ENCODE peak calls at places on chromosomes 6 and 20, in four cellular contexts. B is NCI-H460, W is PC-3, Q is Kasumi-1. A is an unnamed sample.

GRCh38 chr20:53202781-53203180 is 230.6 kb downstream of the TSHZ2 start:
- DNase-seq in B (no peak), W (peak), Q (no peak), A (no peak)

GRCh38 chr20:2840967-2841531 is 504 bp downstream of the VPS16 start:
- DNase-seq in B (no peak), W (peak), Q (peak), A (peak)

GRCh38 chr20:32458061-32458836 is 100.1 kb downstream of the ASXL1 start:
- DNase-seq in B (no peak), W (no peak), Q (no peak), A (no peak)

GRCh38 chr20:51522207-51522606 is 20.3 kb downstream of the NFATC2 start:
- DNase-seq in B (no peak), W (no peak), Q (no peak), A (no peak)

GRCh38 chr20:36062799-36063198 is 91.7 kb upstream of the EPB41L1 start:
- DNase-seq in B (no peak), W (peak), Q (no peak), A (no peak)

GRCh38 chr20:40600441-40601235 is 88.4 kb downstream of the MAFB start:
- DNase-seq in B (no peak), W (no peak), Q (no peak), A (no peak)

GRCh38 chr6:128069180-128069579 is 168.3 kb upstream of the THEMIS start:
- DNase-seq in B (no peak), W (no peak), Q (no peak), A (no peak)

GRCh38 chr6:119862719-119863118 is 513.2 kb upstream of the MAN1A1 start:
- DNase-seq in B (no peak), W (no peak), Q (no peak), A (no peak)

GRCh38 chr6:17211101-17211500 is 70.1 kb upstream of the RBM24 start:
- DNase-seq in B (no peak), W (no peak), Q (no peak), A (no peak)

GRCh38 chr6:5764401-5764955 is 242.2 kb downstream of the NRN1 start:
- DNase-seq in B (no peak), W (no peak), Q (no peak), A (peak)

GRCh38 chr20:35601021-35601973 is 14.3 kb upstream of the SPAG4 start:
- DNase-seq in B (peak), W (no peak), Q (peak), A (no peak)

GRCh38 chr20:23285536-23285935 is 65.1 kb upstream of the NXT1 start:
- DNase-seq in B (no peak), W (no peak), Q (no peak), A (no peak)

GRCh38 chr6:28355743-28356665 is 6.3 kb downstream of the ZKSCAN3 start:
- DNase-seq in B (peak), W (peak), Q (peak), A (peak)

GRCh38 chr6:6434151-6434550 is 113.7 kb upstream of the F13A1 start:
- DNase-seq in B (no peak), W (no peak), Q (no peak), A (no peak)

GRCh38 chr20:6818033-6818808 is 50.7 kb downstream of the BMP2 start:
- DNase-seq in B (no peak), W (no peak), Q (no peak), A (no peak)

GRCh38 chr6:6942826-6943225 is 164.9 kb upstream of the RREB1 start:
- DNase-seq in B (no peak), W (no peak), Q (peak), A (no peak)

GRCh38 chr6:4313044-4313686 is 177.8 kb upstream of the ECI2 start:
- DNase-seq in B (peak), W (peak), Q (peak), A (no peak)

GRCh38 chr6:167676666-167677421 is 149.9 kb upstream of the AFDN start:
- DNase-seq in B (no peak), W (no peak), Q (no peak), A (no peak)

GRCh38 chr6:38352636-38353035 is 287.1 kb downstream of the BTBD9 start:
- DNase-seq in B (no peak), W (no peak), Q (no peak), A (no peak)

GRCh38 chr6:160950507-160950906 is 41.1 kb upstream of the MAP3K4 start:
- DNase-seq in B (no peak), W (peak), Q (no peak), A (no peak)

GRCh38 chr20:47377122-47377722 is 20.7 kb upstream of the ZMYND8 start:
- DNase-seq in B (no peak), W (no peak), Q (no peak), A (peak)

GRCh38 chr6:36618366-36619355 is 24.5 kb downstream of the SRSF3 start:
- DNase-seq in B (no peak), W (no peak), Q (peak), A (peak)

GRCh38 chr6:54710430-54710829 is 136.1 kb upstream of the FAM83B start:
- DNase-seq in B (no peak), W (no peak), Q (no peak), A (no peak)

GRCh38 chr6:33886673-33887144 is 82.9 kb upstream of the MLN start:
- DNase-seq in B (no peak), W (peak), Q (no peak), A (no peak)

GRCh38 chr6:168232528-168232927 is 87.0 kb downstream of the DACT2 start:
- DNase-seq in B (no peak), W (no peak), Q (no peak), A (no peak)

GRCh38 chr20:32986331-32986966 is 17.8 kb downstream of the SUN5 start:
- DNase-seq in B (no peak), W (no peak), Q (no peak), A (no peak)

GRCh38 chr20:61527626-61528025 is 275.6 kb downstream of the CDH4 start:
- DNase-seq in B (no peak), W (no peak), Q (no peak), A (no peak)

GRCh38 chr6:110363748-110364147 is 5.6 kb upstream of the METTL24 start:
- DNase-seq in B (no peak), W (no peak), Q (no peak), A (no peak)

GRCh38 chr6:111361648-111362047 is 121.4 kb downstream of the REV3L start:
- DNase-seq in B (peak), W (peak), Q (peak), A (no peak)

GRCh38 chr6:40373267-40373666 is 213.9 kb downstream of the LRFN2 start:
- DNase-seq in B (no peak), W (no peak), Q (no peak), A (no peak)

GRCh38 chr20:23200914-23201313 is 114.8 kb upstream of the CD93 start:
- DNase-seq in B (peak), W (peak), Q (peak), A (peak)

GRCh38 chr6:170111141-170111664 is 179.7 kb downstream of the DLL1 start:
- DNase-seq in B (no peak), W (no peak), Q (no peak), A (no peak)

GRCh38 chr6:144657691-144658090 is 372.6 kb downstream of the UTRN start:
- DNase-seq in B (no peak), W (no peak), Q (no peak), A (no peak)

GRCh38 chr6:88135578-88136114 is 30.5 kb downstream of the CNR1 start:
- DNase-seq in B (no peak), W (no peak), Q (no peak), A (no peak)

GRCh38 chr6:13615802-13616140 is 636 bp downstream of the NOL7 start:
- DNase-seq in B (peak), W (peak), Q (peak), A (peak)